ENCODE peak calls at places on chromosomes 7 and 10, in six cellular contexts. One of them, this sample, is unnamed.

GRCh38 chr10:65742851-65743250 is 1183.0 kb upstream of the LRRTM3 start:
- DNase-seq in fibroblast of pulmonary artery: no peak
- DNase-seq in GM12878: no peak
- DNase-seq in psoas muscle: no peak
- DNase-seq in foreskin fibroblast: no peak
- DNase-seq in GM12865: no peak
- DNase-seq in this sample: no peak

GRCh38 chr10:124719213-124719851 is 24.8 kb downstream of the FAM53B start:
- DNase-seq in GM12865: peak; percentile 93
- DNase-seq in GM12878: peak; percentile 87
- DNase-seq in fibroblast of pulmonary artery: peak; percentile 90
- DNase-seq in psoas muscle: peak; percentile 59
- DNase-seq in foreskin fibroblast: peak; percentile 83
- DNase-seq in this sample: no peak

GRCh38 chr10:120098242-120098930 is 205.9 kb downstream of the SEC23IP start:
- DNase-seq in GM12865: no peak
- DNase-seq in foreskin fibroblast: no peak
- DNase-seq in GM12878: no peak
- DNase-seq in fibroblast of pulmonary artery: no peak
- DNase-seq in psoas muscle: no peak
- DNase-seq in this sample: no peak

GRCh38 chr10:71678057-71678805 is 41.3 kb downstream of the C10orf105 start:
- DNase-seq in foreskin fibroblast: no peak
- DNase-seq in psoas muscle: no peak
- DNase-seq in GM12865: no peak
- DNase-seq in GM12878: no peak
- DNase-seq in fibroblast of pulmonary artery: no peak
- DNase-seq in this sample: no peak

GRCh38 chr7:23468721-23469149 is 1.6 kb downstream of the IGF2BP3 start:
- DNase-seq in psoas muscle: no peak
- DNase-seq in GM12878: no peak
- DNase-seq in GM12865: no peak
- DNase-seq in fibroblast of pulmonary artery: no peak
- DNase-seq in foreskin fibroblast: peak; percentile 25
- DNase-seq in this sample: no peak

GRCh38 chr10:8665322-8665721 is 610.8 kb downstream of the GATA3 start:
- DNase-seq in psoas muscle: no peak
- DNase-seq in foreskin fibroblast: no peak
- DNase-seq in fibroblast of pulmonary artery: no peak
- DNase-seq in GM12865: no peak
- DNase-seq in GM12878: no peak
- DNase-seq in this sample: no peak

GRCh38 chr7:108875139-108875538 is 305.5 kb downstream of the DNAJB9 start:
- DNase-seq in fibroblast of pulmonary artery: peak; percentile 75
- DNase-seq in GM12878: no peak
- DNase-seq in foreskin fibroblast: peak; percentile 9
- DNase-seq in psoas muscle: no peak
- DNase-seq in GM12865: peak; percentile 59
- DNase-seq in this sample: no peak

GRCh38 chr7:111865430-111865829 is 303.1 kb upstream of the IMMP2L start:
- DNase-seq in psoas muscle: no peak
- DNase-seq in GM12878: no peak
- DNase-seq in foreskin fibroblast: no peak
- DNase-seq in fibroblast of pulmonary artery: no peak
- DNase-seq in GM12865: no peak
- DNase-seq in this sample: no peak

GRCh38 chr10:126201603-126202002 is 186.7 kb downstream of the ADAM12 start:
- DNase-seq in foreskin fibroblast: no peak
- DNase-seq in GM12865: no peak
- DNase-seq in psoas muscle: no peak
- DNase-seq in GM12878: no peak
- DNase-seq in fibroblast of pulmonary artery: no peak
- DNase-seq in this sample: no peak

GRCh38 chr7:151446412-151446811 is 6.5 kb upstream of the CRYGN start:
- DNase-seq in fibroblast of pulmonary artery: no peak
- DNase-seq in foreskin fibroblast: no peak
- DNase-seq in psoas muscle: no peak
- DNase-seq in GM12865: no peak
- DNase-seq in GM12878: no peak
- DNase-seq in this sample: no peak

GRCh38 chr10:70598857-70599295 is 3.7 kb downstream of the PRF1 start:
- DNase-seq in psoas muscle: no peak
- DNase-seq in foreskin fibroblast: no peak
- DNase-seq in GM12865: no peak
- DNase-seq in fibroblast of pulmonary artery: no peak
- DNase-seq in GM12878: no peak
- DNase-seq in this sample: peak; percentile 74

GRCh38 chr7:132544999-132545398 is 31.3 kb downstream of the PLXNA4 start:
- DNase-seq in foreskin fibroblast: no peak
- DNase-seq in GM12865: no peak
- DNase-seq in fibroblast of pulmonary artery: no peak
- DNase-seq in GM12878: no peak
- DNase-seq in psoas muscle: no peak
- DNase-seq in this sample: no peak

GRCh38 chr10:45001382-45002148 is 842 bp downstream of the ZNF22 start:
- DNase-seq in psoas muscle: peak; percentile 73
- DNase-seq in foreskin fibroblast: peak; percentile 74
- DNase-seq in GM12865: peak; percentile 83
- DNase-seq in fibroblast of pulmonary artery: peak; percentile 79
- DNase-seq in GM12878: peak; percentile 44
- DNase-seq in this sample: peak; percentile 75

GRCh38 chr7:12719141-12719919 is 31.9 kb downstream of the ARL4A start:
- DNase-seq in fibroblast of pulmonary artery: peak; percentile 80
- DNase-seq in GM12878: no peak
- DNase-seq in psoas muscle: no peak
- DNase-seq in GM12865: no peak
- DNase-seq in foreskin fibroblast: peak; percentile 83
- DNase-seq in this sample: no peak

GRCh38 chr10:76089626-76090185 is 658.3 kb downstream of the LRMDA start:
- DNase-seq in GM12878: no peak
- DNase-seq in psoas muscle: no peak
- DNase-seq in fibroblast of pulmonary artery: no peak
- DNase-seq in foreskin fibroblast: no peak
- DNase-seq in GM12865: no peak
- DNase-seq in this sample: no peak

GRCh38 chr10:91682912-91683311 is 50.0 kb upstream of the PPP1R3C start:
- DNase-seq in fibroblast of pulmonary artery: no peak
- DNase-seq in GM12865: no peak
- DNase-seq in GM12878: no peak
- DNase-seq in foreskin fibroblast: no peak
- DNase-seq in psoas muscle: no peak
- DNase-seq in this sample: no peak

GRCh38 chr10:66928000-66928770 is 2.3 kb downstream of the LRRTM3 start:
- DNase-seq in GM12865: no peak
- DNase-seq in psoas muscle: no peak
- DNase-seq in GM12878: no peak
- DNase-seq in fibroblast of pulmonary artery: peak; percentile 2
- DNase-seq in foreskin fibroblast: peak; percentile 56
- DNase-seq in this sample: peak; percentile 56

GRCh38 chr10:71752391-71753090 is 20.8 kb downstream of the VSIR start:
- DNase-seq in GM12865: peak; percentile 27
- DNase-seq in psoas muscle: no peak
- DNase-seq in fibroblast of pulmonary artery: no peak
- DNase-seq in GM12878: no peak
- DNase-seq in foreskin fibroblast: peak; percentile 31
- DNase-seq in this sample: no peak

GRCh38 chr7:32872421-32872820 is 19.1 kb downstream of the KBTBD2 start:
- DNase-seq in GM12878: no peak
- DNase-seq in fibroblast of pulmonary artery: no peak
- DNase-seq in psoas muscle: no peak
- DNase-seq in GM12865: no peak
- DNase-seq in foreskin fibroblast: no peak
- DNase-seq in this sample: no peak

GRCh38 chr10:22713853-22714523 is 390 bp downstream of the PIP4K2A start:
- DNase-seq in foreskin fibroblast: peak; percentile 36
- DNase-seq in GM12878: no peak
- DNase-seq in psoas muscle: no peak
- DNase-seq in GM12865: peak; percentile 65
- DNase-seq in fibroblast of pulmonary artery: peak; percentile 28
- DNase-seq in this sample: peak; percentile 90

GRCh38 chr10:5832946-5833345 is 19.7 kb upstream of the GDI2 start:
- DNase-seq in fibroblast of pulmonary artery: no peak
- DNase-seq in foreskin fibroblast: no peak
- DNase-seq in GM12865: no peak
- DNase-seq in psoas muscle: no peak
- DNase-seq in GM12878: no peak
- DNase-seq in this sample: peak; percentile 67

GRCh38 chr7:112510032-112510742 is 29.4 kb downstream of the LSMEM1 start:
- DNase-seq in fibroblast of pulmonary artery: peak; percentile 66
- DNase-seq in foreskin fibroblast: peak; percentile 86
- DNase-seq in GM12878: peak; percentile 17
- DNase-seq in GM12865: peak; percentile 38
- DNase-seq in psoas muscle: no peak
- DNase-seq in this sample: no peak

GRCh38 chr10:71090330-71090729 is 122.0 kb upstream of the UNC5B start:
- DNase-seq in psoas muscle: no peak
- DNase-seq in GM12878: no peak
- DNase-seq in fibroblast of pulmonary artery: no peak
- DNase-seq in foreskin fibroblast: no peak
- DNase-seq in GM12865: no peak
- DNase-seq in this sample: no peak

GRCh38 chr10:132563485-132564248 is 26.1 kb downstream of the INPP5A start:
- DNase-seq in psoas muscle: no peak
- DNase-seq in GM12865: peak; percentile 91
- DNase-seq in foreskin fibroblast: no peak
- DNase-seq in GM12878: peak; percentile 76
- DNase-seq in fibroblast of pulmonary artery: no peak
- DNase-seq in this sample: no peak

GRCh38 chr7:79176859-79177477 is 276.5 kb downstream of the MAGI2 start:
- DNase-seq in GM12878: no peak
- DNase-seq in fibroblast of pulmonary artery: peak; percentile 64
- DNase-seq in psoas muscle: no peak
- DNase-seq in foreskin fibroblast: peak; percentile 70
- DNase-seq in GM12865: peak; percentile 23
- DNase-seq in this sample: no peak

GRCh38 chr7:148561099-148561498 is 29.5 kb upstream of the C7orf33 start:
- DNase-seq in psoas muscle: no peak
- DNase-seq in fibroblast of pulmonary artery: no peak
- DNase-seq in foreskin fibroblast: no peak
- DNase-seq in GM12878: no peak
- DNase-seq in GM12865: no peak
- DNase-seq in this sample: no peak

GRCh38 chr7:50682573-50682972 is 100.1 kb downstream of the GRB10 start:
- DNase-seq in psoas muscle: no peak
- DNase-seq in GM12865: no peak
- DNase-seq in GM12878: no peak
- DNase-seq in fibroblast of pulmonary artery: no peak
- DNase-seq in foreskin fibroblast: no peak
- DNase-seq in this sample: no peak

GRCh38 chr10:22505923-22506685 is 160.8 kb downstream of the SPAG6 start:
- DNase-seq in fibroblast of pulmonary artery: no peak
- DNase-seq in foreskin fibroblast: peak; percentile 72
- DNase-seq in GM12878: no peak
- DNase-seq in psoas muscle: no peak
- DNase-seq in GM12865: peak; percentile 34
- DNase-seq in this sample: peak; percentile 72

GRCh38 chr7:132380065-132380464 is 196.2 kb downstream of the PLXNA4 start:
- DNase-seq in foreskin fibroblast: peak; percentile 9
- DNase-seq in psoas muscle: no peak
- DNase-seq in GM12878: no peak
- DNase-seq in GM12865: no peak
- DNase-seq in fibroblast of pulmonary artery: peak; percentile 92
- DNase-seq in this sample: no peak

GRCh38 chr7:73831656-73832579 is 1.1 kb downstream of the CLDN4 start:
- DNase-seq in GM12878: no peak
- DNase-seq in GM12865: no peak
- DNase-seq in fibroblast of pulmonary artery: no peak
- DNase-seq in psoas muscle: no peak
- DNase-seq in foreskin fibroblast: peak; percentile 47
- DNase-seq in this sample: peak; percentile 82
- H3K4me3 ChIP-seq in GM12878: no peak overlapping the region
- H3K4me3 ChIP-seq in GM12865: no peak overlapping the region
- H3K4me3 ChIP-seq in fibroblast of pulmonary artery: no peak overlapping the region
- H3K4me3 ChIP-seq in psoas muscle: no peak overlapping the region
- H3K4me3 ChIP-seq in foreskin fibroblast: no peak overlapping the region
- H3K4me3 ChIP-seq in this sample: peak overlapping the region; percentile 31

GRCh38 chr7:3429981-3430380 is 128.9 kb downstream of the SDK1 start:
- DNase-seq in foreskin fibroblast: no peak
- DNase-seq in psoas muscle: no peak
- DNase-seq in fibroblast of pulmonary artery: no peak
- DNase-seq in GM12878: no peak
- DNase-seq in GM12865: no peak
- DNase-seq in this sample: no peak

GRCh38 chr7:3426064-3426463 is 125.0 kb downstream of the SDK1 start:
- DNase-seq in GM12865: no peak
- DNase-seq in psoas muscle: no peak
- DNase-seq in foreskin fibroblast: no peak
- DNase-seq in fibroblast of pulmonary artery: no peak
- DNase-seq in GM12878: no peak
- DNase-seq in this sample: no peak

GRCh38 chr7:3430588-3430987 is 129.5 kb downstream of the SDK1 start:
- DNase-seq in fibroblast of pulmonary artery: no peak
- DNase-seq in GM12878: no peak
- DNase-seq in foreskin fibroblast: no peak
- DNase-seq in GM12865: no peak
- DNase-seq in psoas muscle: no peak
- DNase-seq in this sample: peak; percentile 61

GRCh38 chr7:3425087-3425486 is 124.0 kb downstream of the SDK1 start:
- DNase-seq in GM12865: no peak
- DNase-seq in psoas muscle: no peak
- DNase-seq in fibroblast of pulmonary artery: no peak
- DNase-seq in GM12878: no peak
- DNase-seq in foreskin fibroblast: no peak
- DNase-seq in this sample: no peak

GRCh38 chr7:3427957-3428356 is 126.9 kb downstream of the SDK1 start:
- DNase-seq in psoas muscle: no peak
- DNase-seq in foreskin fibroblast: no peak
- DNase-seq in fibroblast of pulmonary artery: no peak
- DNase-seq in GM12865: no peak
- DNase-seq in GM12878: no peak
- DNase-seq in this sample: no peak
- H3K4me3 ChIP-seq in psoas muscle: no peak overlapping the region
- H3K4me3 ChIP-seq in foreskin fibroblast: no peak overlapping the region
- H3K4me3 ChIP-seq in fibroblast of pulmonary artery: no peak overlapping the region
- H3K4me3 ChIP-seq in GM12865: no peak overlapping the region
- H3K4me3 ChIP-seq in GM12878: no peak overlapping the region
- H3K4me3 ChIP-seq in this sample: no peak overlapping the region

DNA sequence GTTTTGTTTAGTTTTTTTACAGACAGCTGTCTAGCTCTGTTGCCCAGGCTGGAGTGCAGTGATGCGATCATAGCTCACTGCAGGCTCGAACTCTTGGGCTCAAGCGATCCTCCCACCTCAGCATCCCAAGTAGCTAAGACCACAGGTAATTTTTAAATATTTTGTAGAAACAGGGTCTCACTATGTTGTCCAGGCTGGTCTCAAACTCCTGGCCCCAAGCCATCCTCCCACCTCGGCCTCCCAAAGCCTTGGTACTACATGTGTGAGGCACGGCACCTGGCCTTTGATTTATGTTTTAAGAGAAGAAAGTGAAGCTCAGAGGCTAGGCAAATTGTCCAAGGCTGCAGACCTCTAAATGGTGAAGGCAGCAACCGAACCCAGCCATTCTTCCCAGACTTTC is 98.6 kb upstream of the SVIL start:
- DNase-seq in foreskin fibroblast: no peak
- DNase-seq in GM12865: no peak
- DNase-seq in GM12878: no peak
- DNase-seq in psoas muscle: no peak
- DNase-seq in fibroblast of pulmonary artery: no peak
- DNase-seq in this sample: no peak
- H3K4me3 ChIP-seq in foreskin fibroblast: no peak overlapping the region
- H3K4me3 ChIP-seq in GM12865: no peak overlapping the region
- H3K4me3 ChIP-seq in GM12878: no peak overlapping the region
- H3K4me3 ChIP-seq in psoas muscle: peak overlapping the region; percentile 94
- H3K4me3 ChIP-seq in fibroblast of pulmonary artery: no peak overlapping the region
- H3K4me3 ChIP-seq in this sample: no peak overlapping the region

GRCh38 chr7:99624487-99624886 is 7.7 kb downstream of the ZSCAN25 start:
- DNase-seq in psoas muscle: no peak
- DNase-seq in fibroblast of pulmonary artery: no peak
- DNase-seq in GM12878: no peak
- DNase-seq in foreskin fibroblast: no peak
- DNase-seq in GM12865: no peak
- DNase-seq in this sample: no peak
- H3K4me3 ChIP-seq in psoas muscle: no peak overlapping the region
- H3K4me3 ChIP-seq in fibroblast of pulmonary artery: no peak overlapping the region
- H3K4me3 ChIP-seq in GM12878: no peak overlapping the region
- H3K4me3 ChIP-seq in foreskin fibroblast: no peak overlapping the region
- H3K4me3 ChIP-seq in GM12865: no peak overlapping the region
- H3K4me3 ChIP-seq in this sample: no peak overlapping the region

This sample was measured in left lung.